ENCODE peak calls at places on chromosomes 5 and 9, in nine cellular contexts. T is BE2C; A is spleen; K is activated CD8-positive, alpha-beta T cell treated with anti-CD3 and anti-CD28 coated beads for 36 hours; J is A673; Z is fibroblast of mammary gland; M is H9; I is endodermal cell; H is brain microvascular endothelial cell. F is an unnamed sample.

GRCh38 chr5:158629591-158630312 is 470.0 kb downstream of the EBF1 start:
- DNase-seq in T (no peak), A (no peak), K (no peak), J (no peak), Z (no peak), M (no peak), I (no peak), H (no peak), F (no peak)

GRCh38 chr5:147558826-147559225 is 49.0 kb upstream of the DPYSL3 start:
- DNase-seq in T (peak; percentile 77), A (no peak), K (peak; percentile 22), J (peak; percentile 69), Z (peak; percentile 79), M (peak; percentile 60), I (peak; percentile 79), H (peak; percentile 68), F (peak; percentile 29)

GRCh38 chr9:78214492-78214891 is 21.4 kb upstream of the CEP78 start:
- DNase-seq in T (no peak), A (no peak), K (no peak), J (no peak), Z (no peak), M (no peak), I (no peak), H (no peak), F (no peak)

GRCh38 chr5:159097461-159098284 is 2.0 kb downstream of the EBF1 start:
- DNase-seq in T (peak; percentile 75), A (peak; percentile 87), K (peak; percentile 17), J (no peak), Z (peak; percentile 62), M (peak; percentile 39), I (peak; percentile 71), H (peak; percentile 46), F (peak; percentile 68)

GRCh38 chr5:87361031-87361443 is 51.7 kb downstream of the CCNH start:
- DNase-seq in T (no peak), A (no peak), K (no peak), J (no peak), Z (peak; percentile 54), M (no peak), I (no peak), H (no peak), F (no peak)

GRCh38 chr5:148482697-148483462 is 99.1 kb downstream of the FBXO38 start:
- DNase-seq in T (peak; percentile 53), A (peak; percentile 84), K (peak; percentile 71), J (peak; percentile 67), Z (peak; percentile 53), M (peak; percentile 89), I (peak; percentile 95), H (peak; percentile 25), F (peak; percentile 54)

GRCh38 chr5:170110403-170111087 is 4.8 kb downstream of the FOXI1 start:
- DNase-seq in T (no peak), A (no peak), K (no peak), J (no peak), Z (no peak), M (peak; percentile 14), I (no peak), H (no peak), F (no peak)

GRCh38 chr9:14554866-14555265 is 138.4 kb downstream of the ZDHHC21 start:
- DNase-seq in T (no peak), A (no peak), K (no peak), J (peak; percentile 29), Z (peak; percentile 16), M (no peak), I (no peak), H (peak; percentile 19), F (no peak)

GRCh38 chr5:72467987-72468386 is 39.2 kb downstream of the ZNF366 start:
- DNase-seq in T (no peak), A (no peak), K (no peak), J (no peak), Z (peak; percentile 84), M (no peak), I (no peak), H (peak; percentile 71), F (no peak)

GRCh38 chr5:111116550-111116949 is 24.4 kb downstream of the WDR36 start:
- DNase-seq in T (no peak), A (no peak), K (no peak), J (no peak), Z (no peak), M (no peak), I (no peak), H (no peak), F (no peak)

GRCh38 chr5:73482383-73483193 is 15.7 kb upstream of the BTF3 start:
- DNase-seq in T (no peak), A (no peak), K (no peak), J (no peak), Z (peak; percentile 37), M (no peak), I (no peak), H (peak; percentile 65), F (no peak)

GRCh38 chr5:131821221-131821620 is 24.4 kb upstream of the FNIP1 start:
- DNase-seq in T (no peak), A (no peak), K (no peak), J (no peak), Z (peak; percentile 25), M (no peak), I (no peak), H (peak; percentile 35), F (no peak)

GRCh38 chr9:137459601-137460362 is 648 bp upstream of the NSMF start:
- DNase-seq in T (no peak), A (no peak), K (no peak), J (no peak), Z (no peak), M (no peak), I (no peak), H (no peak), F (no peak)

GRCh38 chr5:88743231-88743879 is 139.6 kb downstream of the MEF2C start:
- DNase-seq in T (no peak), A (no peak), K (no peak), J (no peak), Z (peak; percentile 38), M (no peak), I (no peak), H (peak; percentile 39), F (no peak)

GRCh38 chr5:66769839-66770617 is 173.8 kb downstream of the MAST4 start:
- DNase-seq in T (peak; percentile 67), A (peak; percentile 37), K (peak; percentile 9), J (peak; percentile 48), Z (peak; percentile 8), M (peak; percentile 80), I (peak; percentile 90), H (no peak), F (no peak)
- TF ChIP-seq CTCF in T (peak; percentile 74), A (no peak), K (no peak), J (peak; percentile 57), Z (peak; percentile 23), M (peak; percentile 75), I (peak; percentile 84), H (peak; percentile 50), F (peak; percentile 7)

GRCh38 chr9:104802906-104803305 is 39.0 kb downstream of the NIPSNAP3B start:
- DNase-seq in T (no peak), A (no peak), K (no peak), J (no peak), Z (no peak), M (no peak), I (no peak), H (no peak), F (no peak)

GRCh38 chr9:104810421-104811339 is 46.8 kb downstream of the NIPSNAP3B start:
- DNase-seq in T (no peak), A (no peak), K (no peak), J (no peak), Z (peak; percentile 55), M (no peak), I (peak; percentile 65), H (peak; percentile 9), F (no peak)

GRCh38 chr9:104805441-104805840 is 41.5 kb downstream of the NIPSNAP3B start:
- DNase-seq in T (no peak), A (no peak), K (no peak), J (no peak), Z (no peak), M (no peak), I (no peak), H (no peak), F (no peak)

GRCh38 chr9:104808030-104808614 is 44.2 kb downstream of the NIPSNAP3B start:
- DNase-seq in T (peak; percentile 18), A (no peak), K (peak; percentile 6), J (peak; percentile 51), Z (peak; percentile 71), M (peak; percentile 38), I (peak; percentile 79), H (no peak), F (no peak)
- TF ChIP-seq CTCF in T (peak; percentile 24), A (no peak), K (no peak), J (peak; percentile 46), Z (peak; percentile 46), M (peak; percentile 69), I (peak; percentile 70), H (peak; percentile 45), F (no peak)

DNA sequence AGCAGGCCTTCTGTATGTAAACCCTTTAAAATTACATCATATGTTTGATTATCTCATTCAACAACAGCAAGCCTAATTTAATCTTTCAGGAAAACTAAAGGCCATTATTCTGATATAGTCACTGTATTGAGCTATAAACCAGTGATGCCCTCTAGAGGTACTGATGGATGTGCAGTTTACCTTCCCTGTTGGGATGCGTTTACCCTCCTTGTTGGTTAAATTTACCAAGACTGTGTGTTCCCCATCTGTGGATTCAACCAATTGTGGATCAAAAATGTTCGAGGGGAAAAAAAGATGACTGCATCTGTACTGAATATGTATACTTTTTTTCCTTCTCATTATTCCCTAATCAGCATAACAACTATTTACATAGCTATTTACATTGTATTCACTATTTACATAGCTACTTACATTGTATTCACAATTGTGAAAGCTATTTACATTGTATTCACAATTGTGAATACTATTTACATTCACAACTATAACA is 3.7 kb upstream of the BAAT start:
- DNase-seq in T (no peak), A (no peak), K (no peak), J (peak; percentile 34), Z (peak; percentile 27), M (no peak), I (no peak), H (no peak), F (no peak)
- TF ChIP-seq CTCF in T (peak; percentile 63), A (no peak), K (no peak), J (peak; percentile 53), Z (peak; percentile 51), M (peak; percentile 63), I (peak; percentile 64), H (peak; percentile 56), F (no peak)

GRCh38 chr9:136020206-136020605 is 59.0 kb upstream of the UBAC1 start:
- DNase-seq in T (peak; percentile 4), A (peak; percentile 61), K (peak; percentile 33), J (no peak), Z (no peak), M (peak; percentile 22), I (peak; percentile 27), H (no peak), F (no peak)

GRCh38 chr9:136021891-136022681 is 60.9 kb upstream of the UBAC1 start:
- DNase-seq in T (peak; percentile 7), A (no peak), K (no peak), J (no peak), Z (no peak), M (peak; percentile 29), I (peak; percentile 44), H (no peak), F (no peak)

GRCh38 chr9:136022731-136023400 is 61.7 kb upstream of the UBAC1 start:
- DNase-seq in T (peak; percentile 4), A (no peak), K (no peak), J (no peak), Z (no peak), M (peak; percentile 19), I (peak; percentile 33), H (no peak), F (no peak)

GRCh38 chr9:136020671-136021070 is 59.5 kb upstream of the UBAC1 start:
- DNase-seq in T (no peak), A (no peak), K (no peak), J (no peak), Z (no peak), M (no peak), I (peak; percentile 41), H (no peak), F (no peak)

GRCh38 chr9:136021171-136021890 is 60.2 kb upstream of the UBAC1 start:
- DNase-seq in T (peak; percentile 7), A (no peak), K (no peak), J (no peak), Z (no peak), M (peak; percentile 56), I (peak; percentile 67), H (no peak), F (no peak)
- TF ChIP-seq CTCF in T (no peak), A (no peak), K (no peak), J (no peak), Z (no peak), M (no peak), I (no peak), H (no peak), F (no peak)